ENCODE peak calls at places on chromosomes 5 and 9, in seven cellular contexts. E, Z, V, C, K, D and U are unnamed samples.

GRCh38 chr5:143431789-143432188 is 28.3 kb upstream of the NR3C1 start:
- DNase-seq in E (no peak), Z (peak; percentile 69), V (no peak), C (no peak), K (no peak), D (no peak), U (no peak)

GRCh38 chr9:24090566-24090965 is 264.5 kb upstream of the ELAVL2 start:
- DNase-seq in E (no peak), Z (no peak), V (no peak), C (no peak), K (no peak), D (no peak), U (no peak)

GRCh38 chr5:139640432-139641115 is 7.6 kb upstream of the CXXC5 start:
- DNase-seq in E (no peak), Z (no peak), V (no peak), C (no peak), K (no peak), D (no peak), U (no peak)

GRCh38 chr9:132957805-132958204 is 13.4 kb upstream of the TSC1 start:
- DNase-seq in E (no peak), Z (no peak), V (no peak), C (no peak), K (no peak), D (no peak), U (no peak)

GRCh38 chr5:105752801-105753200 is 1917.9 kb downstream of the EFNA5 start:
- DNase-seq in E (no peak), Z (no peak), V (peak; percentile 41), C (peak; percentile 50), K (no peak), D (no peak), U (no peak)

GRCh38 chr5:160743027-160743426 is 109.0 kb downstream of the ATP10B start:
- DNase-seq in E (no peak), Z (no peak), V (no peak), C (no peak), K (no peak), D (no peak), U (no peak)

GRCh38 chr9:88476491-88477271 is 58.3 kb upstream of the NXNL2 start:
- DNase-seq in E (no peak), Z (no peak), V (peak; percentile 56), C (peak; percentile 28), K (peak; percentile 8), D (no peak), U (no peak)

GRCh38 chr5:143402464-143403356 is 776 bp downstream of the NR3C1 start:
- DNase-seq in E (peak; percentile 76), Z (peak; percentile 90), V (peak; percentile 51), C (peak; percentile 34), K (peak; percentile 63), D (peak; percentile 58), U (peak; percentile 22)

GRCh38 chr5:142426129-142426641 is 101.4 kb upstream of the SPRY4 start:
- DNase-seq in E (peak; percentile 77), Z (no peak), V (peak; percentile 40), C (peak; percentile 63), K (no peak), D (no peak), U (no peak)

GRCh38 chr5:142434322-142434612 is 109.4 kb upstream of the SPRY4 start:
- DNase-seq in E (no peak), Z (no peak), V (no peak), C (no peak), K (no peak), D (no peak), U (no peak)

GRCh38 chr9:33923998-33924701 is 107.2 kb downstream of the UBE2R2 start:
- DNase-seq in E (no peak), Z (no peak), V (no peak), C (no peak), K (no peak), D (no peak), U (no peak)

GRCh38 chr9:6305954-6306563 is 22.1 kb upstream of the TPD52L3 start:
- DNase-seq in E (no peak), Z (peak; percentile 68), V (peak; percentile 65), C (peak; percentile 50), K (peak; percentile 36), D (no peak), U (peak; percentile 13)

GRCh38 chr5:56815657-56816545 is 552 bp downstream of the MAP3K1 start:
- DNase-seq in E (peak; percentile 48), Z (peak; percentile 71), V (peak; percentile 35), C (peak; percentile 32), K (peak; percentile 62), D (peak; percentile 38), U (peak; percentile 43)

GRCh38 chr5:109113608-109114007 is 296.2 kb downstream of the PJA2 start:
- DNase-seq in E (no peak), Z (no peak), V (no peak), C (no peak), K (no peak), D (no peak), U (no peak)

GRCh38 chr5:53169933-53170332 is 60.4 kb upstream of the MOCS2 start:
- DNase-seq in E (no peak), Z (no peak), V (no peak), C (no peak), K (no peak), D (no peak), U (no peak)

GRCh38 chr9:115254217-115254616 is 136.3 kb upstream of the TNC start:
- DNase-seq in E (no peak), Z (no peak), V (no peak), C (no peak), K (no peak), D (no peak), U (no peak)

GRCh38 chr5:54329731-54330709 is 19.6 kb upstream of the ARL15 start:
- DNase-seq in E (no peak), Z (no peak), V (peak; percentile 86), C (peak; percentile 96), K (no peak), D (no peak), U (no peak)

GRCh38 chr9:129939426-129939825 is 103.6 kb downstream of the FNBP1 start:
- DNase-seq in E (no peak), Z (no peak), V (no peak), C (no peak), K (no peak), D (no peak), U (no peak)

GRCh38 chr9:136220017-136220729 is 15.2 kb upstream of the LHX3 start:
- DNase-seq in E (no peak), Z (no peak), V (peak; percentile 24), C (peak; percentile 55), K (peak; percentile 35), D (no peak), U (no peak)

GRCh38 chr5:173751266-173751600 is 134.8 kb upstream of the BOD1 start:
- DNase-seq in E (no peak), Z (no peak), V (no peak), C (no peak), K (no peak), D (no peak), U (no peak)

GRCh38 chr5:173747876-173748275 is 131.4 kb upstream of the BOD1 start:
- DNase-seq in E (no peak), Z (no peak), V (no peak), C (no peak), K (no peak), D (no peak), U (no peak)

GRCh38 chr5:173753307-173754168 is 134.6 kb upstream of the CPEB4 start:
- DNase-seq in E (peak; percentile 61), Z (no peak), V (peak; percentile 73), C (peak; percentile 72), K (no peak), D (no peak), U (no peak)

GRCh38 chr5:173752636-173753035 is 135.5 kb upstream of the CPEB4 start:
- DNase-seq in E (no peak), Z (no peak), V (no peak), C (no peak), K (no peak), D (no peak), U (no peak)

DNA sequence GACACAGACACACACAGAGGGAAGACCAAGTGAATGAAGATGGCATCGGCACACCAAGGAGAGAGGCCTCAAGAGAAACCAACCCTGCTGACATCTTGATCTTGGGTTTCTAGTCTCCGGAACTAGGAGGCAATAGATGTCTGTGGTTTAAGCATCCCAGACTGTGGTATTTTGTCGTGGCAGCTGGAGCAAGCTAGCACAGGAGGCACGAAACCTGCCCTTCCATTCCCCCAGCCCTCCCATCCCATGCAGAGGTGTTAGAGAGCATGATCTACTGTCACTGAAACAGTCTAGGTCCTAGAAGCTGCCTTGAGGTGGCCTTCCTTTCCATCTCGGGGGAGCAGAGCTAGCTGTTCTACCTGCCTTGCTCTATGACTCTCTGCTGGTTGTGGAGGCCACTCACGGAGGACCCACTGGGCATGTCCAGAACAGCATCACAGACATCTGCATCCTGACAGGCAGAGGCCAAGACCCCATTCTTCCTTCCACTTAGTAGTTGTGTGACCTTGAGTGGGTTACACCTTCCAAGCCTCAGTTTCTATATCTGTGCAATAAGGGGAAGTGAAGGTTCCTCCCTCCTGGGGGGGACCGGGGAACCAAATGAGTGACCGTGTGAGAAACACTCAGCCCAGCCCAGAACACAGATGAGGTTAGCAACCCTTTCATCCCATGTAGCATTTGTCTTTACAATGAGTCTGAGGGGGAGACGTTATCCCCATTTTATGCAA is 134.3 kb upstream of the BOD1 start:
- DNase-seq in E (no peak), Z (no peak), V (no peak), C (no peak), K (no peak), D (no peak), U (no peak)
- H3K27ac ChIP-seq in E (no peak overlapping the region), Z (no peak overlapping the region), V (no peak overlapping the region), C (no peak overlapping the region), K (no peak overlapping the region), D (no peak overlapping the region), U (no peak overlapping the region)

GRCh38 chr5:149381986-149382338 is 2.9 kb upstream of the IL17B start:
- DNase-seq in E (peak; percentile 84), Z (peak; percentile 87), V (peak; percentile 75), C (peak; percentile 66), K (peak; percentile 62), D (peak; percentile 79), U (peak; percentile 66)
- H3K4me3 ChIP-seq in E (no peak overlapping the region), Z (no peak overlapping the region), V (no peak overlapping the region), C (no peak overlapping the region), K (no peak overlapping the region), D (no peak overlapping the region), U (no peak overlapping the region)

GRCh38 chr9:137728444-137729311 is 109.9 kb downstream of the EHMT1 start:
- DNase-seq in E (no peak), Z (no peak), V (no peak), C (peak; percentile 19), K (no peak), D (no peak), U (no peak)
- H3K9me3 ChIP-seq in E (peaks cover under 1% of the 10 kb centered on the region), Z (peaks cover 25% of the 10 kb centered on the region), V (no peaks in the 10 kb centered on the region), C (peaks cover 3% of the 10 kb centered on the region), K (peaks cover 5% of the 10 kb centered on the region), D (no peaks in the 10 kb centered on the region), U (peaks cover 8% of the 10 kb centered on the region)

GRCh38 chr5:6595405-6595804 is 37.4 kb downstream of the NSUN2 start:
- DNase-seq in E (no peak), Z (no peak), V (no peak), C (no peak), K (no peak), D (no peak), U (no peak)

GRCh38 chr5:6598351-6598900 is 34.4 kb downstream of the NSUN2 start:
- DNase-seq in E (peak; percentile 32), Z (no peak), V (peak; percentile 50), C (peak; percentile 11), K (no peak), D (no peak), U (no peak)

GRCh38 chr5:6596388-6596787 is 36.5 kb downstream of the NSUN2 start:
- DNase-seq in E (no peak), Z (no peak), V (no peak), C (no peak), K (no peak), D (no peak), U (no peak)

GRCh38 chr5:6599739-6600138 is 33.1 kb downstream of the NSUN2 start:
- DNase-seq in E (no peak), Z (no peak), V (no peak), C (no peak), K (no peak), D (no peak), U (no peak)

GRCh38 chr5:6597557-6597956 is 35.3 kb downstream of the NSUN2 start:
- DNase-seq in E (no peak), Z (no peak), V (no peak), C (no peak), K (no peak), D (no peak), U (no peak)
- H3K27ac ChIP-seq in E (peak overlapping the region; percentile 68), Z (no peak overlapping the region), V (no peak overlapping the region), C (no peak overlapping the region), K (no peak overlapping the region), D (no peak overlapping the region), U (no peak overlapping the region)